ENCODE peak calls at places on chromosomes 12 and 14, in nine cellular contexts. N is A549, W is sigmoid colon, C is KG1, J is NCI-H748 treated with DMSO at 0.1 percent for 48 hours, R is mammary epithelial cell, I is body of pancreas, O is NCI-H1092 treated with DMSO at 0.1 percent for 48 hours, M is GM19239. A is an unnamed sample.

GRCh38 chr12:68034567-68034966 is 45.3 kb downstream of the IFNG-AS1 start:
- DNase-seq in R (no peak), J (no peak), I (no peak), O (no peak), W (no peak), M (no peak), C (no peak), N (no peak), A (no peak)

GRCh38 chr14:78764240-78764639 is 594.1 kb downstream of the NRXN3 start:
- DNase-seq in N (no peak), C (no peak), W (no peak), I (no peak), R (peak), O (no peak), J (no peak), M (no peak), A (no peak)

GRCh38 chr12:13339538-13339937 is 143.0 kb downstream of the EMP1 start:
- DNase-seq in J (no peak), W (no peak), C (no peak), N (peak), O (no peak), I (no peak), M (no peak), R (peak), A (no peak)

GRCh38 chr12:3380200-3381020 is 110.6 kb upstream of the PRMT8 start:
- DNase-seq in C (no peak), R (no peak), M (no peak), W (no peak), O (no peak), N (no peak), J (no peak), I (no peak), A (no peak)

GRCh38 chr12:80556566-80556965 is 112.5 kb downstream of the PTPRQ start:
- DNase-seq in C (no peak), M (no peak), J (no peak), I (no peak), O (no peak), R (no peak), N (no peak), W (no peak), A (no peak)

GRCh38 chr14:59664741-59665140 is 88.1 kb upstream of the CCDC175 start:
- DNase-seq in C (no peak), W (no peak), O (no peak), I (no peak), N (no peak), R (no peak), J (no peak), M (no peak), A (no peak)

GRCh38 chr12:46763230-46763629 is 62.6 kb downstream of the SLC38A4 start:
- DNase-seq in J (no peak), O (no peak), I (no peak), N (no peak), R (no peak), C (no peak), M (no peak), W (no peak), A (no peak)

GRCh38 chr14:21414137-21414631 is 30.4 kb upstream of the SUPT16H start:
- DNase-seq in I (no peak), N (no peak), C (no peak), M (no peak), J (no peak), W (no peak), R (no peak), O (no peak), A (no peak)

GRCh38 chr12:57148469-57149308 is 1.3 kb upstream of the LRP1-AS start:
- DNase-seq in C (no peak), R (no peak), O (no peak), I (no peak), M (no peak), W (peak), J (no peak), N (no peak), A (no peak)

GRCh38 chr12:88420460-88420859 is 159.8 kb downstream of the KITLG start:
- DNase-seq in I (no peak), J (no peak), C (no peak), R (peak), W (no peak), M (no peak), N (peak), O (no peak), A (no peak)

GRCh38 chr12:50182461-50182860 is 15.3 kb upstream of the CERS5 start:
- DNase-seq in M (no peak), O (no peak), R (no peak), I (no peak), W (no peak), C (no peak), J (no peak), N (no peak), A (no peak)

GRCh38 chr12:110846615-110847566 is at the start of gene CCDC63:
- DNase-seq in O (no peak), M (peak), J (no peak), C (no peak), R (no peak), W (peak), I (peak), N (peak), A (no peak)

GRCh38 chr12:89464974-89465592 is 59.5 kb downstream of the GALNT4 start:
- DNase-seq in W (no peak), C (no peak), J (no peak), M (no peak), I (no peak), O (no peak), R (peak), N (no peak), A (no peak)

GRCh38 chr12:82009524-82009923 is 250.4 kb upstream of the PPFIA2 start:
- DNase-seq in C (no peak), N (no peak), W (no peak), M (no peak), J (no peak), I (no peak), R (no peak), O (no peak), A (no peak)

GRCh38 chr14:69559581-69560011 is 15.1 kb downstream of the CCDC177 start:
- DNase-seq in O (peak), R (peak), J (no peak), I (no peak), M (no peak), N (no peak), W (no peak), C (no peak), A (peak)

A was measured in NCI-H1694.